ENCODE peak calls at places on chromosomes 6 and 20, in nine cellular contexts. One of them, this sample, is unnamed.

GRCh38 chr20:25361287-25361683 is 29.4 kb downstream of the ABHD12 start:
- DNase-seq in heart right ventricle: no peak
- DNase-seq in adrenal gland: no peak
- DNase-seq in neural progenitor cell: no peak
- DNase-seq in AG09309: no peak
- DNase-seq in brain microvascular endothelial cell: peak
- DNase-seq in left lung: no peak
- DNase-seq in mucosa of descending colon: no peak
- DNase-seq in endodermal cell: no peak
- DNase-seq in this sample: no peak

GRCh38 chr20:20820104-20820503 is 107.7 kb upstream of the RALGAPA2 start:
- DNase-seq in heart right ventricle: no peak
- DNase-seq in adrenal gland: peak
- DNase-seq in neural progenitor cell: peak
- DNase-seq in AG09309: no peak
- DNase-seq in brain microvascular endothelial cell: no peak
- DNase-seq in left lung: no peak
- DNase-seq in mucosa of descending colon: no peak
- DNase-seq in endodermal cell: peak
- DNase-seq in this sample: no peak

GRCh38 chr20:22775671-22776139 is 191.3 kb upstream of the FOXA2 start:
- DNase-seq in heart right ventricle: no peak
- DNase-seq in adrenal gland: peak
- DNase-seq in neural progenitor cell: no peak
- DNase-seq in AG09309: no peak
- DNase-seq in brain microvascular endothelial cell: peak
- DNase-seq in left lung: no peak
- DNase-seq in mucosa of descending colon: no peak
- DNase-seq in endodermal cell: no peak
- DNase-seq in this sample: no peak

GRCh38 chr20:36093025-36093803 is 61.3 kb upstream of the EPB41L1 start:
- DNase-seq in heart right ventricle: peak
- DNase-seq in adrenal gland: peak
- DNase-seq in neural progenitor cell: peak
- DNase-seq in AG09309: no peak
- DNase-seq in brain microvascular endothelial cell: peak
- DNase-seq in left lung: peak
- DNase-seq in mucosa of descending colon: peak
- DNase-seq in endodermal cell: no peak
- DNase-seq in this sample: no peak

GRCh38 chr6:7042654-7043545 is 64.9 kb upstream of the RREB1 start:
- DNase-seq in heart right ventricle: no peak
- DNase-seq in adrenal gland: no peak
- DNase-seq in neural progenitor cell: peak
- DNase-seq in AG09309: no peak
- DNase-seq in brain microvascular endothelial cell: peak
- DNase-seq in left lung: no peak
- DNase-seq in mucosa of descending colon: no peak
- DNase-seq in endodermal cell: peak
- DNase-seq in this sample: no peak

GRCh38 chr6:43328528-43328927 is 19.9 kb upstream of the CRIP3 start:
- DNase-seq in heart right ventricle: peak
- DNase-seq in adrenal gland: peak
- DNase-seq in neural progenitor cell: no peak
- DNase-seq in AG09309: no peak
- DNase-seq in brain microvascular endothelial cell: no peak
- DNase-seq in left lung: no peak
- DNase-seq in mucosa of descending colon: no peak
- DNase-seq in endodermal cell: no peak
- DNase-seq in this sample: no peak

GRCh38 chr6:108989700-108990099 is 104.9 kb downstream of the SESN1 start:
- DNase-seq in heart right ventricle: no peak
- DNase-seq in adrenal gland: no peak
- DNase-seq in neural progenitor cell: no peak
- DNase-seq in AG09309: no peak
- DNase-seq in brain microvascular endothelial cell: no peak
- DNase-seq in left lung: no peak
- DNase-seq in mucosa of descending colon: peak
- DNase-seq in endodermal cell: no peak
- DNase-seq in this sample: no peak

GRCh38 chr6:52286798-52287432 is 2.4 kb upstream of the MCM3 start:
- DNase-seq in heart right ventricle: peak
- DNase-seq in adrenal gland: peak
- DNase-seq in neural progenitor cell: peak
- DNase-seq in AG09309: peak
- DNase-seq in brain microvascular endothelial cell: peak
- DNase-seq in left lung: peak
- DNase-seq in mucosa of descending colon: peak
- DNase-seq in endodermal cell: peak
- DNase-seq in this sample: no peak

GRCh38 chr20:37259865-37260264 is 1.7 kb downstream of the GHRH start:
- DNase-seq in heart right ventricle: no peak
- DNase-seq in adrenal gland: no peak
- DNase-seq in neural progenitor cell: peak
- DNase-seq in AG09309: no peak
- DNase-seq in brain microvascular endothelial cell: no peak
- DNase-seq in left lung: no peak
- DNase-seq in mucosa of descending colon: no peak
- DNase-seq in endodermal cell: no peak
- DNase-seq in this sample: no peak

GRCh38 chr6:46674410-46674809 is 13.3 kb upstream of the TDRD6 start:
- DNase-seq in heart right ventricle: no peak
- DNase-seq in adrenal gland: no peak
- DNase-seq in neural progenitor cell: no peak
- DNase-seq in AG09309: no peak
- DNase-seq in brain microvascular endothelial cell: no peak
- DNase-seq in left lung: no peak
- DNase-seq in mucosa of descending colon: no peak
- DNase-seq in endodermal cell: no peak
- DNase-seq in this sample: no peak

GRCh38 chr20:61419010-61419409 is 166.9 kb downstream of the CDH4 start:
- DNase-seq in heart right ventricle: no peak
- DNase-seq in adrenal gland: no peak
- DNase-seq in neural progenitor cell: no peak
- DNase-seq in AG09309: no peak
- DNase-seq in brain microvascular endothelial cell: no peak
- DNase-seq in left lung: no peak
- DNase-seq in mucosa of descending colon: no peak
- DNase-seq in endodermal cell: no peak
- DNase-seq in this sample: no peak

GRCh38 chr6:110682460-110682853 is 132.8 kb downstream of the CDK19 start:
- DNase-seq in heart right ventricle: peak
- DNase-seq in adrenal gland: peak
- DNase-seq in neural progenitor cell: peak
- DNase-seq in AG09309: peak
- DNase-seq in brain microvascular endothelial cell: peak
- DNase-seq in left lung: peak
- DNase-seq in mucosa of descending colon: peak
- DNase-seq in endodermal cell: peak
- DNase-seq in this sample: peak
- TF ChIP-seq CTCF in heart right ventricle: peak
- TF ChIP-seq CTCF in adrenal gland: peak
- TF ChIP-seq CTCF in neural progenitor cell: peak
- TF ChIP-seq CTCF in AG09309: peak
- TF ChIP-seq CTCF in brain microvascular endothelial cell: peak
- TF ChIP-seq CTCF in left lung: peak
- TF ChIP-seq CTCF in mucosa of descending colon: peak
- TF ChIP-seq CTCF in endodermal cell: peak
- TF ChIP-seq CTCF in this sample: peak

GRCh38 chr6:152204584-152204983 is 397.1 kb downstream of the ESR1 start:
- DNase-seq in heart right ventricle: no peak
- DNase-seq in adrenal gland: no peak
- DNase-seq in neural progenitor cell: no peak
- DNase-seq in AG09309: no peak
- DNase-seq in brain microvascular endothelial cell: no peak
- DNase-seq in left lung: no peak
- DNase-seq in mucosa of descending colon: no peak
- DNase-seq in endodermal cell: no peak
- DNase-seq in this sample: no peak

GRCh38 chr6:152201134-152201533 is 393.7 kb downstream of the ESR1 start:
- DNase-seq in heart right ventricle: no peak
- DNase-seq in adrenal gland: no peak
- DNase-seq in neural progenitor cell: no peak
- DNase-seq in AG09309: no peak
- DNase-seq in brain microvascular endothelial cell: no peak
- DNase-seq in left lung: no peak
- DNase-seq in mucosa of descending colon: no peak
- DNase-seq in endodermal cell: no peak
- DNase-seq in this sample: no peak

GRCh38 chr6:152207915-152208714 is 400.6 kb downstream of the ESR1 start:
- DNase-seq in heart right ventricle: no peak
- DNase-seq in adrenal gland: no peak
- DNase-seq in neural progenitor cell: no peak
- DNase-seq in AG09309: no peak
- DNase-seq in brain microvascular endothelial cell: no peak
- DNase-seq in left lung: no peak
- DNase-seq in mucosa of descending colon: no peak
- DNase-seq in endodermal cell: no peak
- DNase-seq in this sample: no peak

GRCh38 chr6:152209211-152209610 is 401.7 kb downstream of the ESR1 start:
- DNase-seq in heart right ventricle: no peak
- DNase-seq in adrenal gland: no peak
- DNase-seq in neural progenitor cell: no peak
- DNase-seq in AG09309: no peak
- DNase-seq in brain microvascular endothelial cell: no peak
- DNase-seq in left lung: no peak
- DNase-seq in mucosa of descending colon: no peak
- DNase-seq in endodermal cell: no peak
- DNase-seq in this sample: no peak

DNA sequence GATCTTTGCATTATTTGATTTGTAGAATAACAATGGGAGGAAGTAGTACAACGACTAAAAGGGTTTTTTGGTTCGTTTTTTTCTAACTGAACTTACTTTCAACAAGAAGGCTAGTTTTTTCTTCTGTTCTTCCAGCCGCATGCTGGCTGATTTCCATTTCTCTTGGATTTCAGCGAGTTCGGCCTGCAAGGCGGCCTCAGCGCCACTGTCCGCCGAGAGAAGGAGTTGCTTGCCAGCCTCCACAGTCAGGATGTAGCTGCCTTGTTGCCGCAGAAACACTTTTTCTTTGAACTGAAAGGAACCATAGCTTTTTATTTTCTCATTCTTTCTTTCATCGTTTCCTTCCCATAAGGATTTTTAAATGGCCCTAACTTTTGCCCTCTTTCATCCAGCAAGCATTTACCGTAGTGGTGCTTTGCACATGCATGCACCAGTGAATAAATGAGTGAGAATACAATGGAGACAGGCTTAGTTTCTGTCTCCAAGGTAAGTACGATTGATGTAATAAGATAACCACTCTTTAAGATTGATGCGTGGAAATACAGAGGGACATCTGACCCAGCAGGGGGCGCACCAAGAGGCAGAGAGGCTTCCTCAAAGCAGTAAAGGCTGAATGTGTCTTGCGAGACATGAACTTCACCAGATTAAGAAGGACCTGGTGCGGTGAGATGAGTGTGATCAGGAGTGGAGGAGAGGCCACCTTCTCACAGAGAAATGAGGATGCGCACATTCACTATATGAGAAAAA is 398.8 kb downstream of the ESR1 start:
- DNase-seq in heart right ventricle: no peak
- DNase-seq in adrenal gland: no peak
- DNase-seq in neural progenitor cell: peak
- DNase-seq in AG09309: no peak
- DNase-seq in brain microvascular endothelial cell: no peak
- DNase-seq in left lung: no peak
- DNase-seq in mucosa of descending colon: peak
- DNase-seq in endodermal cell: peak
- DNase-seq in this sample: no peak
- TF ChIP-seq CTCF in heart right ventricle: peak
- TF ChIP-seq CTCF in adrenal gland: peak
- TF ChIP-seq CTCF in neural progenitor cell: peak
- TF ChIP-seq CTCF in AG09309: peak
- TF ChIP-seq CTCF in brain microvascular endothelial cell: peak
- TF ChIP-seq CTCF in left lung: peak
- TF ChIP-seq CTCF in mucosa of descending colon: no peak
- TF ChIP-seq CTCF in endodermal cell: peak
- TF ChIP-seq CTCF in this sample: peak

DNA sequence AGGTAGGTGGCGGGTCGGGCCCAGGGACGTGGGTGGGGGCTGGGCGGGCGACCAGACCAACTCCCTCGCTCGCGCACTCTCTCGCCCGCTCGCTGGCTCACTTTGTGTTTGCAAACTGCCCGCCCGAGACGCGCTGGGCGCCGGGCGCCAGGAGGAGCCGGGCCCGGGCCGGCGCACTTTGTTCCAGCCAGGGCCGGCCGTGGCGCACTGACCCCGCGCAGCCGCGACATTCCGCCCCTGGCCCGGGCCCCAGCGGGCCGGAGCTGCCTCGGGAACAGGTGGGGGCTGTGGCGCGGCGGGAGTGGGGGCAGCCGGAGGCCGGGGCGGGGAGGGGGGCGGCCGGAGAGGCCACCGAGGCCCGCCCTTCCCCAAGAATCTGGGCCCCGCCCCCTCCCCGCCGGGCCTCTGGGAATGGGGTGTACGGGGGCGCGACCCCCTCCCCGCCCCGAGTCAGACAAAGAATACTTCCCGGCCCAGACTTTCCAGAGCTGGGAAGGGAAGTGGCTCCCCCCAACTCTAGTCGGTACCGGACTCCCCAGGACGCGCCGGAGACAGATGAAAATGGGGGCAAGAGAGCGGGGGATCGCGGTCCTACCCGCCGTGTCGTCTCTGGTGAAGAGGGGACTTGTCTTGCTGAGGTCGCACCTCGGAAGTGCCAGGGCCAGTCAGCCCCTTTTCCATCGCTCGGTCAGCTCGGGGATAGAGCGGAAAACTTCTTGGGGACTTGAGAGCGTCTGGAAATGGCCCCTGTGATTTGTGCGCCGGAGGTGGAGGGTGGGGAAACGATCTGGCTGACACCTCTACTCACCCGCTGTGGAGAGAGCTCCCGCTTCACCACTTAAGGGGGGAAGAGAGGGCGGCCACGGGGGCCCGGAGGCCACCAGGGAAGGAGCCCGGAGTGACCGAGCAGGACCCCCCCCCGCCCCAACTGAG is 951 bp downstream of the FOXP4 start:
- DNase-seq in heart right ventricle: no peak
- DNase-seq in adrenal gland: peak
- DNase-seq in neural progenitor cell: peak
- DNase-seq in AG09309: no peak
- DNase-seq in brain microvascular endothelial cell: peak
- DNase-seq in left lung: no peak
- DNase-seq in mucosa of descending colon: peak
- DNase-seq in endodermal cell: peak
- DNase-seq in this sample: peak
- TF ChIP-seq CTCF in heart right ventricle: no peak
- TF ChIP-seq CTCF in adrenal gland: no peak
- TF ChIP-seq CTCF in neural progenitor cell: no peak
- TF ChIP-seq CTCF in AG09309: no peak
- TF ChIP-seq CTCF in brain microvascular endothelial cell: no peak
- TF ChIP-seq CTCF in left lung: no peak
- TF ChIP-seq CTCF in mucosa of descending colon: no peak
- TF ChIP-seq CTCF in endodermal cell: no peak
- TF ChIP-seq CTCF in this sample: no peak

DNA sequence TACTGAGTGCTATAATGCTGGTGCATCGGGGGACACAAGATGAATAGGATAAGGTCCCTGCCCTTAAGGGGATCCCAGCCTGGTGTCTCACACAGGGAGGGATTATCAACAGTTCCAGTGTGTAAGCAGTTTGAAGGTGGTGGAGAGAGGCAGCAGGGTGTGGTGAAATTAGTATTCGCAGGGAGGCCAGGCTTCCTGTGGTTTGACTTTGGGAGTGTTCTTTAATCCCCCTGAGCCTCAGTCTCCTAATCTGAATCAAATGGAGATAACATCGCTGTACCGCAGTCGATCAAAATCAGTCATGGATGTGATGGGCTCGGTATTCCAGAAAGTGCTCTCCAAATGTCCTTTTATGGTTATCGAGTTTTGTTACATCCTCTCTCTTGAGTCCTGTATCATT is 288.1 kb upstream of the SUPT3H start:
- DNase-seq in heart right ventricle: no peak
- DNase-seq in adrenal gland: no peak
- DNase-seq in neural progenitor cell: peak
- DNase-seq in AG09309: no peak
- DNase-seq in brain microvascular endothelial cell: no peak
- DNase-seq in left lung: no peak
- DNase-seq in mucosa of descending colon: no peak
- DNase-seq in endodermal cell: no peak
- DNase-seq in this sample: no peak
- TF ChIP-seq CTCF in heart right ventricle: no peak
- TF ChIP-seq CTCF in adrenal gland: no peak
- TF ChIP-seq CTCF in neural progenitor cell: no peak
- TF ChIP-seq CTCF in AG09309: no peak
- TF ChIP-seq CTCF in brain microvascular endothelial cell: no peak
- TF ChIP-seq CTCF in left lung: no peak
- TF ChIP-seq CTCF in mucosa of descending colon: no peak
- TF ChIP-seq CTCF in endodermal cell: no peak
- TF ChIP-seq CTCF in this sample: no peak

This sample was measured in natural killer cell.